ENCODE peak calls at places on chromosomes 16 and 17, in ten cellular contexts. W is mesendoderm; P is mucosa of descending colon; V is stomach; E is heart right ventricle; G is CD8-positive, alpha-beta memory T cell; M is sigmoid colon; I is cardiac muscle cell; Q is A673; H is SJSA1. A is an unnamed sample.
A peak's percentile ranks its signal among the peaks of the same experiment; 100 is the strongest.

GRCh38 chr17:62614142-62614541 is 13.3 kb upstream of the MRC2 start:
- DNase-seq in I (peak; percentile 72), G (no peak), M (no peak), E (no peak), W (peak; percentile 74), H (no peak), V (no peak), Q (no peak), P (no peak), A (no peak)

GRCh38 chr17:36117505-36118382 is 14.1 kb downstream of the CCL4 start:
- DNase-seq in W (no peak), M (no peak), G (no peak), V (no peak), H (no peak), Q (no peak), P (no peak), E (no peak), I (no peak), A (no peak)

GRCh38 chr16:23232806-23233205 is 50.3 kb downstream of the SCNN1G start:
- DNase-seq in H (no peak), G (no peak), Q (no peak), W (no peak), I (no peak), M (no peak), V (no peak), E (no peak), P (no peak), A (no peak)

GRCh38 chr17:19672009-19672837 is 23.7 kb downstream of the ALDH3A2 start:
- DNase-seq in G (no peak), I (no peak), E (peak; percentile 30), P (peak; percentile 36), V (peak; percentile 62), H (peak; percentile 16), M (no peak), Q (no peak), W (no peak), A (no peak)

GRCh38 chr17:59437766-59438165 is 106.3 kb downstream of the YPEL2 start:
- DNase-seq in V (no peak), M (no peak), Q (no peak), P (no peak), E (no peak), I (no peak), W (no peak), G (no peak), H (no peak), A (no peak)

GRCh38 chr17:39450847-39451581 is at the start of gene MED1:
- DNase-seq in V (peak; percentile 96), I (peak; percentile 99), G (peak; percentile 92), M (peak; percentile 97), E (peak; percentile 90), P (peak; percentile 95), W (peak; percentile 99), Q (peak; percentile 95), H (peak; percentile 95), A (peak; percentile 99)

GRCh38 chr16:85253127-85253941 is 141.1 kb upstream of the CIBAR2 start:
- DNase-seq in W (peak; percentile 52), G (peak; percentile 49), Q (peak; percentile 59), M (peak; percentile 78), H (no peak), V (peak; percentile 70), E (peak; percentile 66), P (peak; percentile 71), I (peak; percentile 65), A (no peak)

GRCh38 chr17:81387235-81388060 is 7.8 kb upstream of the BAHCC1 start:
- DNase-seq in W (peak; percentile 43), H (no peak), P (peak; percentile 80), V (peak; percentile 53), Q (peak; percentile 86), E (peak; percentile 66), M (peak; percentile 84), G (no peak), I (peak; percentile 71), A (no peak)

GRCh38 chr17:55625516-55625915 is 97.1 kb downstream of the TMEM100 start:
- DNase-seq in M (no peak), G (no peak), H (no peak), V (no peak), E (no peak), Q (no peak), P (no peak), I (no peak), W (no peak), A (no peak)

GRCh38 chr17:29722411-29723198 is 99.9 kb upstream of the CORO6 start:
- DNase-seq in W (no peak), G (peak; percentile 14), H (no peak), M (peak; percentile 78), V (no peak), E (no peak), I (peak; percentile 79), P (no peak), Q (peak; percentile 87), A (no peak)

GRCh38 chr17:69502488-69502887 is 88.0 kb downstream of the MAP2K6 start:
- DNase-seq in G (no peak), P (no peak), M (no peak), V (no peak), I (no peak), Q (no peak), E (no peak), H (no peak), W (no peak), A (no peak)
- H3K4me3 ChIP-seq in G (no peak overlapping the region), P (no peak overlapping the region), M (no peak overlapping the region), V (peak overlapping the region; percentile 31), I (no peak overlapping the region), Q (peak overlapping the region; percentile 11), E (peak overlapping the region; percentile 1), H (no peak overlapping the region), W (no peak overlapping the region), A (no peak overlapping the region)

GRCh38 chr17:8702996-8703395 is 41.6 kb downstream of the CCDC42 start:
- DNase-seq in M (no peak), W (no peak), Q (no peak), P (no peak), V (no peak), E (no peak), H (no peak), G (no peak), I (no peak), A (no peak)

GRCh38 chr17:8698142-8699050 is 46.2 kb downstream of the CCDC42 start:
- DNase-seq in I (no peak), M (peak; percentile 79), W (peak; percentile 69), P (peak; percentile 42), V (no peak), E (peak; percentile 62), G (no peak), H (peak; percentile 69), Q (peak; percentile 61), A (no peak)

GRCh38 chr17:8701754-8702153 is 42.9 kb downstream of the CCDC42 start:
- DNase-seq in G (no peak), I (no peak), P (no peak), H (no peak), W (no peak), Q (no peak), M (no peak), E (no peak), V (no peak), A (no peak)

GRCh38 chr17:8701221-8701620 is 43.4 kb downstream of the CCDC42 start:
- DNase-seq in M (no peak), I (no peak), E (no peak), Q (no peak), G (no peak), V (no peak), H (no peak), P (no peak), W (no peak), A (no peak)

DNA sequence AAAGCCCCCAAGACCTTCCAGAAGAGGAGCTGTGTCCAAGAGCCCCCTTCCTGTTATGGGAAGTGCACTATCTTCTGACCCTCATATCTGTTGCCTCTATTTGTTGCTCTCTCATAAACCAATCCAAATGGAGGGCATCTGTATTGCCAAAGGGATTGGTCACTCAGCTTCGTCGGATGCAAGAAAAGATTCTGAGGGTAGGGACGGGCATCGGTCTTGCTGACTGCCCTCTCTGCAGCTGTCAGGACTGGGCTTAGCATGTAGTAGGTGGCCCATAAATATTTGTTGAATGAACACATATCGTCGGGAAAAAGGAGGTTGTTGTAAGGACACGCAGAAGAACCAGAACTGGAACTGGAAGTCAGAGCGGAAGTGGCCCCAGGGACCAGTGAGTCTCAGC is 44.1 kb downstream of the CCDC42 start:
- DNase-seq in I (no peak), V (no peak), W (no peak), P (no peak), Q (no peak), G (no peak), H (no peak), M (no peak), E (no peak), A (no peak)
- H3K36me3 ChIP-seq in I (no peaks in the 10 kb centered on the region), V (no peaks in the 10 kb centered on the region), W (no peaks in the 10 kb centered on the region), P (no peaks in the 10 kb centered on the region), Q (no peaks in the 10 kb centered on the region), G (no peaks in the 10 kb centered on the region), H (no peaks in the 10 kb centered on the region), M (no peaks in the 10 kb centered on the region), E (no peaks in the 10 kb centered on the region), A (no peaks in the 10 kb centered on the region)

DNA sequence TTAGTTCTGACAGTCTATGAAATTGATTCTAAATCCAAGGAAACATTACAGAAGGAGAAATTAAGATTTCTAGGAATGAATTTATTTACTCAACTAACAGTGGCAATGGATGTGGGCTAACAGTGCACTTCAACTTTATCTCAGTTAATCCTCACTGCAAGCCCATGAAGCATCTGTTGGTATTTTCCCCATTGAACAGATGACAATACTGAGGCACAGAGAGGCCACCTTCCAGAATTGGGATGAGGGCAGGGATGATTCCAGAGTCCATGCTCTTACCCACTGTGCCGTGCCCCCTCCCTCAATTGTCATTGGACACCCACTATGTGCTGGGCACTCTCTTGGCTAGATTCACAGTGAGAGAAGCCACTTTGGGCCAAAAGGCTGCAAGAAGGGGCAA is 89.0 kb downstream of the XYLT1 start:
- DNase-seq in H (no peak), E (no peak), I (no peak), G (no peak), V (no peak), M (no peak), Q (no peak), P (no peak), W (no peak), A (no peak)
- H3K4me1 ChIP-seq in H (peaks cover 74% of the 10 kb centered on the region), E (peaks cover 45% of the 10 kb centered on the region), I (peaks cover 87% of the 10 kb centered on the region), G (peaks cover 31% of the 10 kb centered on the region), V (peaks cover 15% of the 10 kb centered on the region), M (no peaks in the 10 kb centered on the region), Q (no peaks in the 10 kb centered on the region), P (peaks cover 2% of the 10 kb centered on the region), W (peaks cover 15% of the 10 kb centered on the region), A (peaks cover 5% of the 10 kb centered on the region)

GRCh38 chr17:334974-335481 is 17.6 kb downstream of the RPH3AL start:
- DNase-seq in G (no peak), M (peak; percentile 62), P (peak; percentile 19), Q (no peak), E (no peak), I (no peak), H (no peak), W (no peak), V (no peak), A (no peak)

GRCh38 chr17:335691-336090 is 16.9 kb downstream of the RPH3AL start:
- DNase-seq in G (no peak), E (no peak), Q (peak; percentile 49), P (peak; percentile 24), I (peak; percentile 40), H (no peak), M (peak; percentile 60), W (peak; percentile 92), V (no peak), A (no peak)

GRCh38 chr17:332023-332422 is 20.6 kb downstream of the RPH3AL start:
- DNase-seq in G (no peak), Q (no peak), W (no peak), H (no peak), I (no peak), E (no peak), M (peak; percentile 63), V (no peak), P (peak; percentile 7), A (no peak)

GRCh38 chr17:332558-333322 is 19.9 kb downstream of the RPH3AL start:
- DNase-seq in H (no peak), W (peak; percentile 62), E (peak; percentile 42), Q (no peak), G (no peak), M (peak; percentile 79), V (no peak), I (no peak), P (peak; percentile 23), A (no peak)

GRCh38 chr17:333626-334396 is 18.8 kb downstream of the RPH3AL start:
- DNase-seq in G (no peak), M (peak; percentile 95), P (peak; percentile 61), V (peak; percentile 60), H (no peak), E (peak; percentile 79), I (peak; percentile 86), Q (no peak), W (peak; percentile 51), A (no peak)
- H3K4me3 ChIP-seq in G (no peak overlapping the region), M (no peak overlapping the region), P (no peak overlapping the region), V (peak overlapping the region; percentile 23), H (no peak overlapping the region), E (peak overlapping the region; percentile 36), I (no peak overlapping the region), Q (no peak overlapping the region), W (no peak overlapping the region), A (no peak overlapping the region)

A was measured in iPS DF 6.9.